ENCODE peak calls at places on chromosomes 6 and 20, in four cellular contexts. One of them, this sample, is unnamed.

GRCh38 chr20:10007158-10007557 is 27.6 kb upstream of the ANKEF1 start:
- DNase-seq in stomach: no peak
- DNase-seq in AG09319: no peak
- DNase-seq in cardiac septum: no peak
- DNase-seq in this sample: no peak

GRCh38 chr20:61949363-61949713 is 116.3 kb downstream of the TAF4 start:
- DNase-seq in stomach: no peak
- DNase-seq in AG09319: no peak
- DNase-seq in cardiac septum: peak
- DNase-seq in this sample: no peak

GRCh38 chr6:56814308-56814707 is 140.6 kb upstream of the BEND6 start:
- DNase-seq in stomach: no peak
- DNase-seq in AG09319: no peak
- DNase-seq in cardiac septum: no peak
- DNase-seq in this sample: no peak

GRCh38 chr6:152948150-152948768 is 34.6 kb downstream of the FBXO5 start:
- DNase-seq in stomach: no peak
- DNase-seq in AG09319: no peak
- DNase-seq in cardiac septum: no peak
- DNase-seq in this sample: peak

GRCh38 chr20:24365685-24366084 is 103.7 kb upstream of the SYNDIG1 start:
- DNase-seq in stomach: no peak
- DNase-seq in AG09319: no peak
- DNase-seq in cardiac septum: no peak
- DNase-seq in this sample: no peak

GRCh38 chr6:118705799-118706481 is 54.5 kb upstream of the CEP85L start:
- DNase-seq in stomach: no peak
- DNase-seq in AG09319: no peak
- DNase-seq in cardiac septum: no peak
- DNase-seq in this sample: peak

GRCh38 chr6:157228421-157229218 is 94.7 kb downstream of the TMEM242 start:
- DNase-seq in stomach: no peak
- DNase-seq in AG09319: no peak
- DNase-seq in cardiac septum: peak
- DNase-seq in this sample: no peak

GRCh38 chr6:41664271-41664670 is 26.0 kb downstream of the MDFI start:
- DNase-seq in stomach: no peak
- DNase-seq in AG09319: no peak
- DNase-seq in cardiac septum: no peak
- DNase-seq in this sample: no peak

GRCh38 chr6:37077459-37078296 is 72.2 kb downstream of the FGD2 start:
- DNase-seq in stomach: peak
- DNase-seq in AG09319: peak
- DNase-seq in cardiac septum: peak
- DNase-seq in this sample: peak

GRCh38 chr6:82259389-82259788 is 11.8 kb upstream of the IBTK start:
- DNase-seq in stomach: no peak
- DNase-seq in AG09319: no peak
- DNase-seq in cardiac septum: no peak
- DNase-seq in this sample: no peak

GRCh38 chr6:136411453-136412354 is 122.1 kb upstream of the BCLAF1 start:
- DNase-seq in stomach: no peak
- DNase-seq in AG09319: no peak
- DNase-seq in cardiac septum: no peak
- DNase-seq in this sample: no peak

GRCh38 chr6:157323114-157323923 is at the start of gene TMEM242:
- DNase-seq in stomach: peak
- DNase-seq in AG09319: peak
- DNase-seq in cardiac septum: peak
- DNase-seq in this sample: peak

GRCh38 chr6:32113386-32114352 is 4.5 kb upstream of the TNXB start:
- DNase-seq in stomach: peak
- DNase-seq in AG09319: peak
- DNase-seq in cardiac septum: peak
- DNase-seq in this sample: peak

GRCh38 chr20:52031206-52031573 is 160.4 kb downstream of the ZFP64 start:
- DNase-seq in stomach: no peak
- DNase-seq in AG09319: peak
- DNase-seq in cardiac septum: no peak
- DNase-seq in this sample: no peak

GRCh38 chr6:27503436-27504030 is 30.6 kb upstream of the ZNF184 start:
- DNase-seq in stomach: peak
- DNase-seq in AG09319: peak
- DNase-seq in cardiac septum: no peak
- DNase-seq in this sample: peak

GRCh38 chr6:89724981-89725380 is 86.4 kb upstream of the LYRM2 start:
- DNase-seq in stomach: no peak
- DNase-seq in AG09319: no peak
- DNase-seq in cardiac septum: no peak
- DNase-seq in this sample: no peak

GRCh38 chr6:109348246-109348645 is 34.0 kb downstream of the CD164 start:
- DNase-seq in stomach: no peak
- DNase-seq in AG09319: no peak
- DNase-seq in cardiac septum: no peak
- DNase-seq in this sample: no peak

GRCh38 chr20:50398064-50398463 is 112.1 kb upstream of the PTPN1 start:
- DNase-seq in stomach: no peak
- DNase-seq in AG09319: no peak
- DNase-seq in cardiac septum: no peak
- DNase-seq in this sample: no peak

GRCh38 chr20:40293740-40294139 is 395.3 kb downstream of the MAFB start:
- DNase-seq in stomach: no peak
- DNase-seq in AG09319: no peak
- DNase-seq in cardiac septum: no peak
- DNase-seq in this sample: no peak

GRCh38 chr20:10448270-10449156 is 13.4 kb downstream of the SLX4IP start:
- DNase-seq in stomach: no peak
- DNase-seq in AG09319: no peak
- DNase-seq in cardiac septum: no peak
- DNase-seq in this sample: no peak

GRCh38 chr6:27866370-27867050 is 45.7 kb downstream of the OR2B2 start:
- DNase-seq in stomach: no peak
- DNase-seq in AG09319: no peak
- DNase-seq in cardiac septum: no peak
- DNase-seq in this sample: peak

GRCh38 chr6:153059757-153060156 is 57.2 kb upstream of the MTRF1L start:
- DNase-seq in stomach: no peak
- DNase-seq in AG09319: no peak
- DNase-seq in cardiac septum: no peak
- DNase-seq in this sample: no peak

GRCh38 chr6:6586671-6587526 is 1.6 kb upstream of the LY86 start:
- DNase-seq in stomach: no peak
- DNase-seq in AG09319: no peak
- DNase-seq in cardiac septum: no peak
- DNase-seq in this sample: no peak

GRCh38 chr6:45326698-45327417 is 1.3 kb upstream of the RUNX2 start:
- DNase-seq in stomach: no peak
- DNase-seq in AG09319: no peak
- DNase-seq in cardiac septum: no peak
- DNase-seq in this sample: no peak

GRCh38 chr6:78962458-78962857 is 95.1 kb downstream of the IRAK1BP1 start:
- DNase-seq in stomach: no peak
- DNase-seq in AG09319: no peak
- DNase-seq in cardiac septum: no peak
- DNase-seq in this sample: no peak

GRCh38 chr20:54545959-54546358 is 70.6 kb downstream of the DOK5 start:
- DNase-seq in stomach: no peak
- DNase-seq in AG09319: no peak
- DNase-seq in cardiac septum: no peak
- DNase-seq in this sample: no peak

GRCh38 chr6:129183681-129184216 is 300.8 kb downstream of the LAMA2 start:
- DNase-seq in stomach: no peak
- DNase-seq in AG09319: no peak
- DNase-seq in cardiac septum: no peak
- DNase-seq in this sample: no peak

GRCh38 chr6:43376551-43376981 is 7.1 kb upstream of the ZNF318 start:
- DNase-seq in stomach: no peak
- DNase-seq in AG09319: no peak
- DNase-seq in cardiac septum: no peak
- DNase-seq in this sample: peak

GRCh38 chr6:17729223-17730077 is 22.7 kb upstream of the NUP153 start:
- DNase-seq in stomach: no peak
- DNase-seq in AG09319: no peak
- DNase-seq in cardiac septum: no peak
- DNase-seq in this sample: peak

GRCh38 chr6:16743661-16744210 is 17.5 kb downstream of the ATXN1 start:
- DNase-seq in stomach: no peak
- DNase-seq in AG09319: no peak
- DNase-seq in cardiac septum: no peak
- DNase-seq in this sample: no peak

GRCh38 chr20:63320041-63320511 is 27.1 kb downstream of the COL20A1 start:
- DNase-seq in stomach: no peak
- DNase-seq in AG09319: no peak
- DNase-seq in cardiac septum: peak
- DNase-seq in this sample: no peak

GRCh38 chr6:128249429-128249828 is 271.0 kb downstream of the PTPRK start:
- DNase-seq in stomach: no peak
- DNase-seq in AG09319: no peak
- DNase-seq in cardiac septum: no peak
- DNase-seq in this sample: no peak

GRCh38 chr6:49563006-49563886 is 12.8 kb downstream of the C6orf141 start:
- DNase-seq in stomach: no peak
- DNase-seq in AG09319: no peak
- DNase-seq in cardiac septum: no peak
- DNase-seq in this sample: no peak

GRCh38 chr20:63750807-63751470 is 11.4 kb downstream of the SLC2A4RG start:
- DNase-seq in stomach: no peak
- DNase-seq in AG09319: no peak
- DNase-seq in cardiac septum: no peak
- DNase-seq in this sample: no peak

GRCh38 chr6:80022803-80023202 is 18.4 kb downstream of the TTK start:
- DNase-seq in stomach: no peak
- DNase-seq in AG09319: no peak
- DNase-seq in cardiac septum: no peak
- DNase-seq in this sample: no peak

GRCh38 chr6:97669191-97669651 is 386.2 kb upstream of the MMS22L start:
- DNase-seq in stomach: no peak
- DNase-seq in AG09319: no peak
- DNase-seq in cardiac septum: no peak
- DNase-seq in this sample: no peak

GRCh38 chr6:35343092-35343834 is 905 bp downstream of the PPARD start:
- DNase-seq in stomach: peak
- DNase-seq in AG09319: no peak
- DNase-seq in cardiac septum: no peak
- DNase-seq in this sample: peak